ENCODE peak calls at places on chromosomes 12 and 14, in nine cellular contexts. One of them, this sample, is unnamed.

GRCh38 chr14:36504805-36505192 is 15.2 kb downstream of the NKX2-1 start:
- DNase-seq in mesenchymal stem cell: no peak
- DNase-seq in caudate nucleus: no peak
- DNase-seq in smooth muscle cell of the brain vasculature: no peak
- DNase-seq in myocyte: no peak
- DNase-seq in left ventricle myocardium inferior: no peak
- DNase-seq in MM.1S: no peak
- DNase-seq in KG1: no peak
- DNase-seq in retina: peak
- DNase-seq in this sample: no peak

GRCh38 chr12:104555650-104556049 is 98.9 kb downstream of the CHST11 start:
- DNase-seq in mesenchymal stem cell: no peak
- DNase-seq in caudate nucleus: no peak
- DNase-seq in smooth muscle cell of the brain vasculature: no peak
- DNase-seq in myocyte: no peak
- DNase-seq in left ventricle myocardium inferior: no peak
- DNase-seq in MM.1S: no peak
- DNase-seq in KG1: no peak
- DNase-seq in retina: no peak
- DNase-seq in this sample: no peak

GRCh38 chr12:92627511-92627910 is 75.3 kb upstream of the PLEKHG7 start:
- DNase-seq in mesenchymal stem cell: no peak
- DNase-seq in caudate nucleus: no peak
- DNase-seq in smooth muscle cell of the brain vasculature: no peak
- DNase-seq in myocyte: no peak
- DNase-seq in left ventricle myocardium inferior: no peak
- DNase-seq in MM.1S: no peak
- DNase-seq in KG1: no peak
- DNase-seq in retina: no peak
- DNase-seq in this sample: no peak

GRCh38 chr12:106436183-106436582 is 78.6 kb downstream of the POLR3B start:
- DNase-seq in mesenchymal stem cell: no peak
- DNase-seq in caudate nucleus: no peak
- DNase-seq in smooth muscle cell of the brain vasculature: no peak
- DNase-seq in myocyte: no peak
- DNase-seq in left ventricle myocardium inferior: no peak
- DNase-seq in MM.1S: no peak
- DNase-seq in KG1: no peak
- DNase-seq in retina: no peak
- DNase-seq in this sample: no peak

GRCh38 chr12:95739561-95740313 is 50.8 kb downstream of the NTN4 start:
- DNase-seq in mesenchymal stem cell: no peak
- DNase-seq in caudate nucleus: peak
- DNase-seq in smooth muscle cell of the brain vasculature: no peak
- DNase-seq in myocyte: no peak
- DNase-seq in left ventricle myocardium inferior: peak
- DNase-seq in MM.1S: no peak
- DNase-seq in KG1: no peak
- DNase-seq in retina: no peak
- DNase-seq in this sample: no peak

GRCh38 chr12:120257041-120257821 is 8.3 kb downstream of the PXN start:
- DNase-seq in mesenchymal stem cell: no peak
- DNase-seq in caudate nucleus: peak
- DNase-seq in smooth muscle cell of the brain vasculature: peak
- DNase-seq in myocyte: peak
- DNase-seq in left ventricle myocardium inferior: peak
- DNase-seq in MM.1S: no peak
- DNase-seq in KG1: no peak
- DNase-seq in retina: no peak
- DNase-seq in this sample: no peak

GRCh38 chr14:21894003-21894897 is 220.6 kb upstream of the OR4E1 start:
- DNase-seq in mesenchymal stem cell: no peak
- DNase-seq in caudate nucleus: peak
- DNase-seq in smooth muscle cell of the brain vasculature: no peak
- DNase-seq in myocyte: no peak
- DNase-seq in left ventricle myocardium inferior: no peak
- DNase-seq in MM.1S: peak
- DNase-seq in KG1: peak
- DNase-seq in retina: no peak
- DNase-seq in this sample: no peak

GRCh38 chr12:57603758-57604453 is 718 bp upstream of the DTX3 start:
- DNase-seq in mesenchymal stem cell: no peak
- DNase-seq in caudate nucleus: peak
- DNase-seq in smooth muscle cell of the brain vasculature: no peak
- DNase-seq in myocyte: peak
- DNase-seq in left ventricle myocardium inferior: peak
- DNase-seq in MM.1S: no peak
- DNase-seq in KG1: no peak
- DNase-seq in retina: no peak
- DNase-seq in this sample: no peak

GRCh38 chr14:24110060-24110459 is 4.5 kb upstream of the DCAF11 start:
- DNase-seq in mesenchymal stem cell: no peak
- DNase-seq in caudate nucleus: no peak
- DNase-seq in smooth muscle cell of the brain vasculature: no peak
- DNase-seq in myocyte: no peak
- DNase-seq in left ventricle myocardium inferior: no peak
- DNase-seq in MM.1S: peak
- DNase-seq in KG1: no peak
- DNase-seq in retina: no peak
- DNase-seq in this sample: no peak

GRCh38 chr12:106645465-106646330 is 62.9 kb downstream of the RFX4 start:
- DNase-seq in mesenchymal stem cell: no peak
- DNase-seq in caudate nucleus: no peak
- DNase-seq in smooth muscle cell of the brain vasculature: no peak
- DNase-seq in myocyte: peak
- DNase-seq in left ventricle myocardium inferior: no peak
- DNase-seq in MM.1S: no peak
- DNase-seq in KG1: no peak
- DNase-seq in retina: no peak
- DNase-seq in this sample: no peak

GRCh38 chr12:69085852-69086251 is 152.9 kb upstream of the CPM start:
- DNase-seq in mesenchymal stem cell: no peak
- DNase-seq in caudate nucleus: no peak
- DNase-seq in smooth muscle cell of the brain vasculature: no peak
- DNase-seq in myocyte: no peak
- DNase-seq in left ventricle myocardium inferior: no peak
- DNase-seq in MM.1S: no peak
- DNase-seq in KG1: no peak
- DNase-seq in retina: no peak
- DNase-seq in this sample: no peak

GRCh38 chr14:49505026-49505766 is 81.0 kb downstream of the RPS29 start:
- DNase-seq in mesenchymal stem cell: no peak
- DNase-seq in caudate nucleus: no peak
- DNase-seq in smooth muscle cell of the brain vasculature: no peak
- DNase-seq in myocyte: peak
- DNase-seq in left ventricle myocardium inferior: no peak
- DNase-seq in MM.1S: peak
- DNase-seq in KG1: no peak
- DNase-seq in retina: no peak
- DNase-seq in this sample: no peak

GRCh38 chr12:57611116-57611809 is at the start of gene ARHGEF25:
- DNase-seq in mesenchymal stem cell: peak
- DNase-seq in caudate nucleus: peak
- DNase-seq in smooth muscle cell of the brain vasculature: no peak
- DNase-seq in myocyte: peak
- DNase-seq in left ventricle myocardium inferior: peak
- DNase-seq in MM.1S: peak
- DNase-seq in KG1: no peak
- DNase-seq in retina: peak
- DNase-seq in this sample: peak

GRCh38 chr12:105377077-105377476 is 46.6 kb downstream of the C12orf75 start:
- DNase-seq in mesenchymal stem cell: no peak
- DNase-seq in caudate nucleus: no peak
- DNase-seq in smooth muscle cell of the brain vasculature: no peak
- DNase-seq in myocyte: no peak
- DNase-seq in left ventricle myocardium inferior: no peak
- DNase-seq in MM.1S: no peak
- DNase-seq in KG1: no peak
- DNase-seq in retina: no peak
- DNase-seq in this sample: no peak

GRCh38 chr12:111672822-111673381 is 12.9 kb downstream of the BRAP start:
- DNase-seq in mesenchymal stem cell: no peak
- DNase-seq in caudate nucleus: no peak
- DNase-seq in smooth muscle cell of the brain vasculature: no peak
- DNase-seq in myocyte: no peak
- DNase-seq in left ventricle myocardium inferior: no peak
- DNase-seq in MM.1S: no peak
- DNase-seq in KG1: no peak
- DNase-seq in retina: no peak
- DNase-seq in this sample: no peak

GRCh38 chr14:51430600-51430999 is 190.6 kb downstream of the TMX1 start:
- DNase-seq in mesenchymal stem cell: peak
- DNase-seq in caudate nucleus: no peak
- DNase-seq in smooth muscle cell of the brain vasculature: no peak
- DNase-seq in myocyte: peak
- DNase-seq in left ventricle myocardium inferior: no peak
- DNase-seq in MM.1S: no peak
- DNase-seq in KG1: no peak
- DNase-seq in retina: no peak
- DNase-seq in this sample: no peak

GRCh38 chr12:42873401-42873800 is 283.9 kb upstream of the PRICKLE1 start:
- DNase-seq in mesenchymal stem cell: no peak
- DNase-seq in caudate nucleus: no peak
- DNase-seq in smooth muscle cell of the brain vasculature: no peak
- DNase-seq in myocyte: no peak
- DNase-seq in left ventricle myocardium inferior: no peak
- DNase-seq in MM.1S: no peak
- DNase-seq in KG1: no peak
- DNase-seq in retina: no peak
- DNase-seq in this sample: no peak

GRCh38 chr12:3073438-3074255 is 3.5 kb upstream of the TSPAN9 start:
- DNase-seq in mesenchymal stem cell: peak
- DNase-seq in caudate nucleus: peak
- DNase-seq in smooth muscle cell of the brain vasculature: peak
- DNase-seq in myocyte: peak
- DNase-seq in left ventricle myocardium inferior: peak
- DNase-seq in MM.1S: peak
- DNase-seq in KG1: peak
- DNase-seq in retina: peak
- DNase-seq in this sample: peak

GRCh38 chr12:49014547-49014946 is 4.0 kb downstream of the PRKAG1 start:
- DNase-seq in mesenchymal stem cell: peak
- DNase-seq in caudate nucleus: no peak
- DNase-seq in smooth muscle cell of the brain vasculature: no peak
- DNase-seq in myocyte: peak
- DNase-seq in left ventricle myocardium inferior: no peak
- DNase-seq in MM.1S: no peak
- DNase-seq in KG1: no peak
- DNase-seq in retina: no peak
- DNase-seq in this sample: no peak

GRCh38 chr12:6700646-6701051 is at the start of gene PIANP:
- DNase-seq in mesenchymal stem cell: peak
- DNase-seq in caudate nucleus: no peak
- DNase-seq in smooth muscle cell of the brain vasculature: no peak
- DNase-seq in myocyte: no peak
- DNase-seq in left ventricle myocardium inferior: peak
- DNase-seq in MM.1S: no peak
- DNase-seq in KG1: no peak
- DNase-seq in retina: peak
- DNase-seq in this sample: peak

GRCh38 chr14:31505411-31505810 is 17.6 kb upstream of the GPR33 start:
- DNase-seq in mesenchymal stem cell: peak
- DNase-seq in caudate nucleus: no peak
- DNase-seq in smooth muscle cell of the brain vasculature: no peak
- DNase-seq in myocyte: peak
- DNase-seq in left ventricle myocardium inferior: no peak
- DNase-seq in MM.1S: no peak
- DNase-seq in KG1: no peak
- DNase-seq in retina: no peak
- DNase-seq in this sample: no peak

This sample was measured in SK-N-DZ.